ENCODE peak calls at places on chromosomes 16 and 17, in four cellular contexts. One of them, this sample, is unnamed.

GRCh38 chr17:7027335-7027734 is 4.5 kb downstream of the BCL6B start:
- DNase-seq in GM12878: no peak
- DNase-seq in K562: no peak
- DNase-seq in HepG2: no peak
- DNase-seq in this sample: no peak

GRCh38 chr16:70470927-70471341 is 16.5 kb downstream of the FCSK start:
- DNase-seq in K562: peak
- DNase-seq in HepG2: peak
- DNase-seq in GM12878: no peak
- DNase-seq in this sample: no peak

GRCh38 chr16:30786936-30787612 is at the start of gene ZNF629:
- DNase-seq in GM12878: no peak
- DNase-seq in K562: peak
- DNase-seq in HepG2: peak
- DNase-seq in this sample: peak

GRCh38 chr16:8626946-8627345 is 5.4 kb downstream of the METTL22 start:
- DNase-seq in K562: no peak
- DNase-seq in HepG2: no peak
- DNase-seq in GM12878: no peak
- DNase-seq in this sample: no peak

GRCh38 chr17:68892193-68892592 is 63.0 kb downstream of the ABCA8 start:
- DNase-seq in HepG2: no peak
- DNase-seq in K562: no peak
- DNase-seq in GM12878: no peak
- DNase-seq in this sample: no peak

GRCh38 chr17:55437165-55437605 is 15.6 kb upstream of the MMD start:
- DNase-seq in HepG2: no peak
- DNase-seq in K562: no peak
- DNase-seq in GM12878: peak
- DNase-seq in this sample: no peak

GRCh38 chr16:69031877-69032301 is 73.6 kb upstream of the HAS3 start:
- DNase-seq in K562: no peak
- DNase-seq in GM12878: no peak
- DNase-seq in HepG2: peak
- DNase-seq in this sample: no peak

GRCh38 chr17:13931752-13932477 is 137.4 kb upstream of the COX10 start:
- DNase-seq in HepG2: no peak
- DNase-seq in K562: no peak
- DNase-seq in GM12878: no peak
- DNase-seq in this sample: no peak

GRCh38 chr17:42252528-42253172 is 23.5 kb downstream of the STAT5B start:
- DNase-seq in HepG2: no peak
- DNase-seq in K562: no peak
- DNase-seq in GM12878: no peak
- DNase-seq in this sample: no peak

GRCh38 chr16:59881366-59881765 is 1147.2 kb upstream of the GOT2 start:
- DNase-seq in GM12878: no peak
- DNase-seq in HepG2: no peak
- DNase-seq in K562: no peak
- DNase-seq in this sample: no peak

GRCh38 chr16:80824623-80825364 is 20.4 kb upstream of the CDYL2 start:
- DNase-seq in HepG2: peak
- DNase-seq in K562: peak
- DNase-seq in GM12878: peak
- DNase-seq in this sample: peak

GRCh38 chr16:48353565-48354163 is 31.5 kb downstream of the SIAH1 start:
- DNase-seq in HepG2: peak
- DNase-seq in K562: peak
- DNase-seq in GM12878: peak
- DNase-seq in this sample: peak

GRCh38 chr17:31917065-31917529 is 15.6 kb upstream of the UTP6 start:
- DNase-seq in HepG2: no peak
- DNase-seq in K562: no peak
- DNase-seq in GM12878: no peak
- DNase-seq in this sample: no peak

GRCh38 chr17:3512512-3513171 is 36.8 kb downstream of the ASPA start:
- DNase-seq in HepG2: no peak
- DNase-seq in GM12878: no peak
- DNase-seq in K562: peak
- DNase-seq in this sample: no peak

GRCh38 chr16:19137201-19137601 is 23.4 kb downstream of the ITPRIPL2 start:
- DNase-seq in K562: no peak
- DNase-seq in GM12878: no peak
- DNase-seq in HepG2: no peak
- DNase-seq in this sample: no peak

GRCh38 chr16:17408296-17408695 is 62.5 kb downstream of the XYLT1 start:
- DNase-seq in K562: no peak
- DNase-seq in GM12878: no peak
- DNase-seq in HepG2: no peak
- DNase-seq in this sample: no peak

GRCh38 chr17:64459284-64459747 is 10.4 kb downstream of the MILR1 start:
- DNase-seq in HepG2: no peak
- DNase-seq in GM12878: no peak
- DNase-seq in K562: no peak
- DNase-seq in this sample: no peak

GRCh38 chr16:1667271-1667670 is 10.8 kb upstream of the JPT2 start:
- DNase-seq in HepG2: no peak
- DNase-seq in GM12878: no peak
- DNase-seq in K562: no peak
- DNase-seq in this sample: no peak

GRCh38 chr16:50697881-50698767 is 4.7 kb downstream of the NOD2 start:
- DNase-seq in K562: no peak
- DNase-seq in GM12878: peak
- DNase-seq in HepG2: no peak
- DNase-seq in this sample: no peak

GRCh38 chr16:57151369-57151768 is 34.5 kb downstream of the PSME3IP1 start:
- DNase-seq in GM12878: no peak
- DNase-seq in HepG2: no peak
- DNase-seq in K562: no peak
- DNase-seq in this sample: no peak

GRCh38 chr17:56432443-56432842 is 161.1 kb upstream of the NOG start:
- DNase-seq in HepG2: no peak
- DNase-seq in GM12878: no peak
- DNase-seq in K562: no peak
- DNase-seq in this sample: no peak

GRCh38 chr16:11149011-11149616 is 106.9 kb downstream of the SOCS1 start:
- DNase-seq in K562: peak
- DNase-seq in HepG2: peak
- DNase-seq in GM12878: no peak
- DNase-seq in this sample: no peak

GRCh38 chr17:77061711-77062110 is 79.1 kb upstream of the SEC14L1 start:
- DNase-seq in GM12878: no peak
- DNase-seq in K562: no peak
- DNase-seq in HepG2: no peak
- DNase-seq in this sample: no peak

GRCh38 chr17:193841-194806 is 12.7 kb upstream of the DOC2B start:
- DNase-seq in GM12878: no peak
- DNase-seq in HepG2: peak
- DNase-seq in K562: no peak
- DNase-seq in this sample: no peak

GRCh38 chr17:71986886-71987285 is 133.9 kb upstream of the SOX9 start:
- DNase-seq in GM12878: no peak
- DNase-seq in HepG2: no peak
- DNase-seq in K562: no peak
- DNase-seq in this sample: no peak

GRCh38 chr17:44558349-44559287 is 1.3 kb downstream of the FZD2 start:
- DNase-seq in HepG2: no peak
- DNase-seq in GM12878: no peak
- DNase-seq in K562: no peak
- DNase-seq in this sample: no peak

GRCh38 chr17:81081217-81081616 is 46.3 kb downstream of the BAIAP2 start:
- DNase-seq in HepG2: no peak
- DNase-seq in K562: no peak
- DNase-seq in GM12878: no peak
- DNase-seq in this sample: no peak

GRCh38 chr17:80968602-80969029 is 23.0 kb upstream of the CHMP6 start:
- DNase-seq in GM12878: no peak
- DNase-seq in HepG2: no peak
- DNase-seq in K562: no peak
- DNase-seq in this sample: no peak

GRCh38 chr16:86072328-86073102 is 173.6 kb downstream of the IRF8 start:
- DNase-seq in GM12878: no peak
- DNase-seq in HepG2: peak
- DNase-seq in K562: peak
- DNase-seq in this sample: peak

GRCh38 chr16:80174416-80174815 is 366.4 kb upstream of the DYNLRB2 start:
- DNase-seq in HepG2: peak
- DNase-seq in K562: no peak
- DNase-seq in GM12878: no peak
- DNase-seq in this sample: no peak

GRCh38 chr17:57337390-57337789 is 81.1 kb downstream of the MSI2 start:
- DNase-seq in K562: no peak
- DNase-seq in HepG2: no peak
- DNase-seq in GM12878: no peak
- DNase-seq in this sample: no peak

GRCh38 chr16:10579965-10580918 is at the start of gene EMP2:
- DNase-seq in GM12878: no peak
- DNase-seq in HepG2: peak
- DNase-seq in K562: peak
- DNase-seq in this sample: peak

GRCh38 chr16:56145369-56145768 is 45.9 kb upstream of the GNAO1 start:
- DNase-seq in K562: no peak
- DNase-seq in HepG2: no peak
- DNase-seq in GM12878: no peak
- DNase-seq in this sample: no peak

GRCh38 chr17:52536466-52536865 is 378.0 kb upstream of the CA10 start:
- DNase-seq in K562: no peak
- DNase-seq in GM12878: no peak
- DNase-seq in HepG2: no peak
- DNase-seq in this sample: no peak

GRCh38 chr16:30494028-30494427 is 21.5 kb downstream of the ITGAL start:
- DNase-seq in GM12878: no peak
- DNase-seq in K562: no peak
- DNase-seq in HepG2: no peak
- DNase-seq in this sample: no peak

GRCh38 chr16:4052801-4053662 is 63.2 kb downstream of the ADCY9 start:
- DNase-seq in HepG2: no peak
- DNase-seq in GM12878: no peak
- DNase-seq in K562: no peak
- DNase-seq in this sample: no peak
- TF ChIP-seq FOXM1 in HepG2: no peak
- TF ChIP-seq FOXM1 in GM12878: no peak
- TF ChIP-seq FOXM1 in K562: no peak
- TF ChIP-seq FOXM1 in this sample: no peak

DNA sequence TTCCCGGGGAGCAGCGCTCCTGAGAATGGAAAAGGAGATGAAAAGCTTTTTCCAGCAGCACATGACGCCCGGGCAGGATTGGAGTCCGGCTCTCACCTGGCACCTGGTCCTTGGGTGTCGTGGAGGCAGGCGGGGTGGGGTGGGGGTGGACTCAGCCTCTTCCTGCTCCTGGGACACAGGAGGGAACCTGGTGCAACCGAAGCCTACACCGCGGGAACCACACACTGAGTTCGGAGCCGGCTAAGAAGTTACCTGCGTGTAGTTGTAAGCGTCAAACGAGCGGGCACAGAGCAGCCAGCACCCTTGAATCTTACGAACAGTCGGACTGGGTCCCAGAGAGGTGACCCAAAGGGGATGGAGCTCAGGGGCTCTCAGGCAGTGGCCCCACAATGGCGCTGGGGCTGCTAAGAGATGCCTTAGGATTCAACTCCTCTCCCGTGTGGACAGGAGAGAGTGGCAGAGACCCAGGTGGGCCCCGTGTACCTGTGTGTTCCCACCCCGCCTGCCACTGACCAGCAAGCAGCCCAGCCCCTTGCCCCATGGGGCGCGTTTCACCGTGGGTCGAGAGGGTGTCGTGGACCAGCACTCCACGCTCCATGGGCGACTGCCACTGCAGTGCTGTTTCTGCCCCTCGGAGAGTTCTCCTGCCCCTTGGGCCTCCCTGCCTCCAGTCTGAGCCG is 105.8 kb upstream of the METRNL start:
- DNase-seq in GM12878: no peak
- DNase-seq in K562: no peak
- DNase-seq in HepG2: no peak
- DNase-seq in this sample: no peak
- TF ChIP-seq SP1 in GM12878: no peak
- TF ChIP-seq SP1 in K562: no peak
- TF ChIP-seq SP1 in HepG2: no peak
- TF ChIP-seq SP1 in this sample: no peak

GRCh38 chr17:9472541-9472940 is 103.1 kb downstream of the STX8 start:
- DNase-seq in GM12878: no peak
- DNase-seq in K562: no peak
- DNase-seq in HepG2: no peak
- DNase-seq in this sample: no peak

GRCh38 chr17:9472094-9472493 is 103.5 kb downstream of the STX8 start:
- DNase-seq in K562: no peak
- DNase-seq in HepG2: no peak
- DNase-seq in GM12878: no peak
- DNase-seq in this sample: no peak

GRCh38 chr17:9475259-9475658 is 100.4 kb downstream of the STX8 start:
- DNase-seq in HepG2: no peak
- DNase-seq in K562: no peak
- DNase-seq in GM12878: no peak
- DNase-seq in this sample: no peak

GRCh38 chr17:9470171-9470570 is 105.4 kb downstream of the STX8 start:
- DNase-seq in HepG2: no peak
- DNase-seq in K562: no peak
- DNase-seq in GM12878: peak
- DNase-seq in this sample: no peak

GRCh38 chr17:9473716-9474115 is 101.9 kb downstream of the STX8 start:
- DNase-seq in GM12878: no peak
- DNase-seq in HepG2: peak
- DNase-seq in K562: no peak
- DNase-seq in this sample: no peak
- TF ChIP-seq FOXM1 in GM12878: no peak
- TF ChIP-seq FOXM1 in HepG2: no peak
- TF ChIP-seq FOXM1 in K562: no peak
- TF ChIP-seq FOXM1 in this sample: no peak

GRCh38 chr17:66365903-66366302 is 63.5 kb downstream of the PRKCA start:
- DNase-seq in GM12878: no peak
- DNase-seq in HepG2: no peak
- DNase-seq in K562: no peak
- DNase-seq in this sample: no peak

GRCh38 chr17:66364508-66365203 is 62.2 kb downstream of the PRKCA start:
- DNase-seq in HepG2: no peak
- DNase-seq in K562: no peak
- DNase-seq in GM12878: no peak
- DNase-seq in this sample: no peak

GRCh38 chr17:66369830-66370229 is 67.4 kb downstream of the PRKCA start:
- DNase-seq in GM12878: no peak
- DNase-seq in K562: no peak
- DNase-seq in HepG2: peak
- DNase-seq in this sample: no peak

GRCh38 chr17:66367112-66367511 is 64.7 kb downstream of the PRKCA start:
- DNase-seq in HepG2: no peak
- DNase-seq in GM12878: no peak
- DNase-seq in K562: no peak
- DNase-seq in this sample: no peak

DNA sequence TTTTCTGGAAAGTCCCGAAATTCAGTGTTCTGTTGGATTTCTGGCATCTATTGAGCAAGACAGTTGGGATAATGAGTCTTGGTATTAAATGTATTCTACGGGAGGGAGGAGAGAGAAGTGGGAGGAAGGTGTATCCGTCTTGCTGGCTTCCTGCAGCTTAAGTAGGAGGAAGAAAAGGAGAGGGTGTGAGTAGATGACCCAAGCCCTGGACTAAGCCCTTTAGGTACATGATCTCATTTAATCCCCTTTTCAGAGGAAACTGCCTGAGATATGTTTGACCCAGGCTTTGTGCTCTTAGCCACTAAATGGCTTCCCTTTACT is 62.8 kb downstream of the PRKCA start:
- DNase-seq in K562: peak
- DNase-seq in GM12878: no peak
- DNase-seq in HepG2: no peak
- DNase-seq in this sample: no peak
- TF ChIP-seq SP1 in K562: no peak
- TF ChIP-seq SP1 in GM12878: no peak
- TF ChIP-seq SP1 in HepG2: no peak
- TF ChIP-seq SP1 in this sample: no peak

This sample was measured in HEK293T.